ENCODE peak calls at places on chromosomes 5 and 9, in four cellular contexts. U is IMR-90, B is HCT116, Q is Peyer's patch. C is an unnamed sample.
A peak's percentile ranks its signal among the peaks of the same experiment; 100 is the strongest.

GRCh38 chr9:109408759-109409462 is 88.1 kb upstream of the EPB41L4B start:
- DNase-seq in U (peak; percentile 42), B (no peak), Q (no peak), C (no peak)

GRCh38 chr5:3325206-3325605 is 270.4 kb upstream of the IRX1 start:
- DNase-seq in U (no peak), B (no peak), Q (no peak), C (peak; percentile 78)

GRCh38 chr5:74394543-74394923 is 246.0 kb downstream of the ENC1 start:
- DNase-seq in U (no peak), B (no peak), Q (no peak), C (no peak)

GRCh38 chr5:107296572-107296971 is 374.2 kb downstream of the EFNA5 start:
- DNase-seq in U (no peak), B (no peak), Q (no peak), C (no peak)

GRCh38 chr5:97363577-97363976 is 180.5 kb upstream of the RIOK2 start:
- DNase-seq in U (no peak), B (no peak), Q (no peak), C (no peak)

GRCh38 chr5:109027983-109028607 is 280.4 kb downstream of the FER start:
- DNase-seq in U (no peak), B (no peak), Q (no peak), C (no peak)

GRCh38 chr5:78638423-78638822 is 10.1 kb downstream of the LHFPL2 start:
- DNase-seq in U (peak; percentile 92), B (no peak), Q (no peak), C (peak; percentile 68)

GRCh38 chr9:80294318-80294717 is 722.6 kb downstream of the TLE4 start:
- DNase-seq in U (no peak), B (no peak), Q (no peak), C (no peak)

GRCh38 chr5:32443145-32443540 is 1.4 kb downstream of the ZFR start:
- DNase-seq in U (peak; percentile 57), B (no peak), Q (no peak), C (no peak)

GRCh38 chr5:38069360-38069759 is 189.0 kb upstream of the EGFLAM start:
- DNase-seq in U (no peak), B (no peak), Q (no peak), C (peak; percentile 79)

GRCh38 chr9:112867275-112867991 is 23.2 kb downstream of the SLC46A2 start:
- DNase-seq in U (peak; percentile 88), B (peak; percentile 75), Q (no peak), C (peak; percentile 84)

GRCh38 chr9:122527193-122527592 is at the start of gene OR1N1:
- DNase-seq in U (no peak), B (no peak), Q (no peak), C (no peak)
- TF ChIP-seq CTCF in U (no peak), B (no peak), Q (no peak), C (no peak)

DNA sequence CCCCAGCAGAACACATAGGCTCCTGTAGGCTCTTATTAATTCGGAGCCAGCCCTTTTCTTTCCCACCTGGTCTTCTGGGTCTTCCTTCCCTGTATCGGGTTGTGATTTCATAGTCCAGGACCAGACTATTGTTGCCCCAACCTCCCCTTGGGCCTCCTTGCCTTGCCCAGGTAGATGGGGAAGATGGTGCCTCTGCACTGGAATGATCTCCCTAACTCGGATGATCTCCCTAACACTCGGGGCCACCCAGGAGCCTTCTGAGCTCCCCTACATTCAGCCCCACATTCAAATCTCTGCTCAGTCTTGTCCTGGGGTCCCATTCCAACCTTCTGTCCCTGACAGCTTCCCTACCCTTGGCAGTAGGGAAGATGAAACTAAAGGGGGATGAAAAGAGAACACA is 2.7 kb upstream of the IRF1 start:
- DNase-seq in U (no peak), B (no peak), Q (peak; percentile 14), C (no peak)
- H3K4me1 ChIP-seq in U (peaks cover 33% of the 10 kb centered on the region), B (peaks cover 56% of the 10 kb centered on the region), Q (peaks cover 31% of the 10 kb centered on the region), C (peaks cover 17% of the 10 kb centered on the region)

GRCh38 chr5:137217599-137218200 is 281.4 kb downstream of the SPOCK1 start:
- DNase-seq in U (peak; percentile 12), B (no peak), Q (no peak), C (no peak)

GRCh38 chr5:137218896-137219295 is 280.2 kb downstream of the SPOCK1 start:
- DNase-seq in U (no peak), B (no peak), Q (no peak), C (peak; percentile 13)

GRCh38 chr5:137218471-137218870 is 280.7 kb downstream of the SPOCK1 start:
- DNase-seq in U (peak; percentile 52), B (no peak), Q (no peak), C (peak; percentile 47)

GRCh38 chr5:137221914-137222313 is 277.2 kb downstream of the SPOCK1 start:
- DNase-seq in U (no peak), B (no peak), Q (no peak), C (no peak)

GRCh38 chr5:137220523-137220927 is 278.6 kb downstream of the SPOCK1 start:
- DNase-seq in U (peak; percentile 78), B (peak; percentile 76), Q (no peak), C (peak; percentile 92)
- TF ChIP-seq CTCF in U (peak; percentile 66), B (peak; percentile 69), Q (no peak), C (peak; percentile 93)

GRCh38 chr9:91241909-91242308 is 119.8 kb downstream of the AUH start:
- DNase-seq in U (peak; percentile 12), B (no peak), Q (no peak), C (no peak)
- H3K4me1 ChIP-seq in U (peaks cover 14% of the 10 kb centered on the region), B (peaks cover 19% of the 10 kb centered on the region), Q (no peaks in the 10 kb centered on the region), C (no peaks in the 10 kb centered on the region)

DNA sequence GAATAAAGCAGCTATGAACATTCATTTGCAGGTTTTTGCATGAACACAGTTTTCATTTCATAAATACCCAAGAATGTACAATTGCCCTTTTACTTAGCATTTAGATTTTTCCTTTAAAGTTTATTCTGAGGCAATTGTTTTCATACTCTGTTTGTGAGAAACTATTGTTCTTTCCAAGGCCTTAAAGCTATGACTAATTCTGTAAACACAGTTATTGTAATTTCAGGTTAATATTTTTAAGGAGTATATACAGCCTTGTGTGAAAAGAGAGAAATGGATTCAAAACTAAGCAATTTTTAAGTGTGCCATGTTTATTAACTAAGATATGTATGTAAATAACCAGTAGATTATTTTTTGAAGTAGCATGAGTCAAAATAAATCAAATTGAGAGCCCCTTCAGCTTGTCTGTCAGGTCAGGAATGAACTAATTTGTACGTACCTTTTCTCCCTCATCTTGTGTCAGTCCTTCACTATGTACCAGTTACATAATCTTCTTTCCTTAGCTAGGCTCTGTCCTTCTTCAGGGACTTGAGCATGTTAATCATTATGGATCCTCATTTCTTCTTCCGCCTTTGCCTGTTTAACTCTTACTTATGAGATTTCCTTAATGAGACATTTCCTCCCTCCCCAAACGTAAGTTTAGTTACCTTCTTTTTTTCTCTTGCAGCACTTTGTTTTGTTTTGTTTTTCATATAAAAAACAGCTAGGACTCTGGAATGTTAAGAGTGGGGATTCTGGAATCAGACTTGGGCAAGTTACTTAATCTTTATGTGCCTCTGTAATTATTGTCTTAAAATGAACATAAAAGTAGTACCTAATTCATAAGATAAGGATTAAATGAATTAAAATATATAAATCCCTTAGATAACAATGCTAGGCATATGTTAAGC is 63.6 kb downstream of the NIPBL start:
- DNase-seq in U (no peak), B (no peak), Q (no peak), C (no peak)
- TF ChIP-seq CTCF in U (no peak), B (no peak), Q (no peak), C (no peak)

GRCh38 chr5:40796487-40796889 is 1.7 kb downstream of the PRKAA1 start:
- DNase-seq in U (peak; percentile 77), B (no peak), Q (no peak), C (no peak)

GRCh38 chr5:40791715-40792139 is 6.4 kb downstream of the PRKAA1 start:
- DNase-seq in U (peak; percentile 7), B (no peak), Q (no peak), C (no peak)

GRCh38 chr5:40787986-40788385 is 10.2 kb downstream of the PRKAA1 start:
- DNase-seq in U (no peak), B (no peak), Q (no peak), C (no peak)

DNA sequence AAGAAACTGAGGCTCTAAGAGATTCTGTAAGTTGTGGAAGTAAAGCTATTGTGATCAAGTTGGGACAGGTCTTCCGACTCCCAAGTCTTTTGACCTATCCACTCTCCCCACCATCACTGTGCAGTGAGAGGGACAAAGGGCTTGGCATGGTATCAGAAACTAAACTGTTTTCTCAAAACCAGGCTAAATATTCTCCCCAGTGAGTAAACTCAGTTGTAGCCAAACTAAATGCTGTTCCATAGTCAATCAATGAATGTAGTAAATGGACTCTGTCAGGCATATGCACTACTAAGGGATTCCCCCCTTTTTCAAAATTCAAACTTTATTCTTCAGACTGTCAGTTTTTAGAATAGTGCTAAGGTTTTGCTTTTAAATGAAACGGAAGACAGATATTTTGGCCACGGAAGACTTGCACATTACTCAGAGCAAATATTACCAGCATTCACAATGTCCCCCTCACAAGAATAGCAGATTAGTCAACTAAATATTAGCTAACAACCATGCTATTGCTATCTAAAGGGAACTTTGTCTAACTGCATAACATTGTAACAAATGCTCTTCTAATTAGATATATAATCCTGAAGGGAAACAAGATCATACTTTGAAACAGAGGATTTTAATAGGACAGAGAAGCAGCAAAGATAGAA is 7.1 kb downstream of the PRKAA1 start:
- DNase-seq in U (peak; percentile 41), B (no peak), Q (no peak), C (no peak)
- H3K4me1 ChIP-seq in U (peaks cover 5% of the 10 kb centered on the region), B (no peaks in the 10 kb centered on the region), Q (peaks cover 5% of the 10 kb centered on the region), C (no peaks in the 10 kb centered on the region)